ENCODE peak calls at places on chromosomes 13 and 19, in ten cellular contexts. N is thoracic aorta, F is NB4, M is lung, A is cardiac fibroblast, O is brain microvascular endothelial cell, X is gastrocnemius medialis, Y is Karpas-422, B is PC-9, J is GM06990. U is an unnamed sample.

GRCh38 chr19:6503407-6504201 is 1.5 kb upstream of the TUBB4A start:
- DNase-seq in N (no peak), F (no peak), M (no peak), A (no peak), O (no peak), X (no peak), Y (no peak), B (no peak), J (no peak), U (no peak)

GRCh38 chr19:5952193-5953033 is 25.5 kb downstream of the RANBP3 start:
- DNase-seq in N (no peak), F (no peak), M (no peak), A (no peak), O (no peak), X (no peak), Y (no peak), B (no peak), J (no peak), U (no peak)

GRCh38 chr19:17778621-17779280 is 16.2 kb upstream of the B3GNT3 start:
- DNase-seq in N (no peak), F (no peak), M (no peak), A (no peak), O (no peak), X (no peak), Y (no peak), B (peak), J (no peak), U (no peak)

GRCh38 chr13:44280461-44280860 is 93.2 kb upstream of the SERP2 start:
- DNase-seq in N (no peak), F (no peak), M (no peak), A (no peak), O (peak), X (no peak), Y (no peak), B (no peak), J (no peak), U (peak)

GRCh38 chr19:29831686-29832085 is 19.9 kb downstream of the CCNE1 start:
- DNase-seq in N (no peak), F (no peak), M (no peak), A (no peak), O (no peak), X (no peak), Y (no peak), B (peak), J (no peak), U (no peak)

GRCh38 chr13:24284876-24285275 is 24.5 kb upstream of the C1QTNF9 start:
- DNase-seq in N (no peak), F (no peak), M (no peak), A (no peak), O (no peak), X (no peak), Y (no peak), B (no peak), J (no peak), U (no peak)

GRCh38 chr13:48412100-48412556 is 785 bp downstream of the LPAR6 start:
- DNase-seq in N (no peak), F (peak), M (no peak), A (no peak), O (no peak), X (no peak), Y (no peak), B (no peak), J (no peak), U (no peak)

GRCh38 chr13:23480324-23480723 is 46.8 kb upstream of the SACS start:
- DNase-seq in N (no peak), F (no peak), M (no peak), A (no peak), O (no peak), X (no peak), Y (no peak), B (no peak), J (no peak), U (no peak)

GRCh38 chr13:28718538-28719226 is at the start of gene SLC46A3:
- DNase-seq in N (peak), F (peak), M (peak), A (peak), O (peak), X (peak), Y (peak), B (no peak), J (peak), U (peak)

GRCh38 chr13:34913040-34913439 is 29.0 kb upstream of the NBEA start:
- DNase-seq in N (no peak), F (peak), M (no peak), A (peak), O (peak), X (no peak), Y (peak), B (no peak), J (no peak), U (no peak)

GRCh38 chr13:45833663-45834062 is 17.9 kb downstream of the SIAH3 start:
- DNase-seq in N (no peak), F (peak), M (no peak), A (peak), O (no peak), X (peak), Y (no peak), B (peak), J (no peak), U (peak)

GRCh38 chr13:40597735-40598365 is 68.6 kb downstream of the FOXO1 start:
- DNase-seq in N (no peak), F (no peak), M (peak), A (no peak), O (no peak), X (no peak), Y (peak), B (peak), J (no peak), U (no peak)

GRCh38 chr13:67877031-67877430 is 646.9 kb upstream of the PCDH9 start:
- DNase-seq in N (no peak), F (no peak), M (no peak), A (no peak), O (no peak), X (no peak), Y (no peak), B (no peak), J (no peak), U (no peak)

GRCh38 chr13:27079421-27079958 is 92.1 kb downstream of the USP12 start:
- DNase-seq in N (no peak), F (peak), M (no peak), A (peak), O (peak), X (no peak), Y (no peak), B (no peak), J (no peak), U (peak)

GRCh38 chr13:62357887-62358645 is 942.4 kb upstream of the PCDH20 start:
- DNase-seq in N (no peak), F (peak), M (no peak), A (peak), O (peak), X (no peak), Y (peak), B (no peak), J (no peak), U (peak)

GRCh38 chr13:48078251-48078656 is 16.6 kb downstream of the MED4 start:
- DNase-seq in N (no peak), F (peak), M (no peak), A (peak), O (no peak), X (no peak), Y (peak), B (no peak), J (peak), U (no peak)

GRCh38 chr19:39544201-39544903 is 4.4 kb upstream of the EID2 start:
- DNase-seq in N (no peak), F (no peak), M (no peak), A (peak), O (no peak), X (no peak), Y (no peak), B (no peak), J (no peak), U (no peak)

GRCh38 chr13:91714726-91715334 is 316.4 kb downstream of the GPC5 start:
- DNase-seq in N (no peak), F (no peak), M (no peak), A (no peak), O (no peak), X (no peak), Y (no peak), B (no peak), J (no peak), U (no peak)

GRCh38 chr19:49073514-49074378 is 1.2 kb upstream of the KCNA7 start:
- DNase-seq in N (no peak), F (peak), M (no peak), A (no peak), O (no peak), X (peak), Y (peak), B (no peak), J (no peak), U (no peak)

GRCh38 chr19:6556480-6556879 is 25.7 kb downstream of the TNFSF9 start:
- DNase-seq in N (no peak), F (no peak), M (no peak), A (peak), O (peak), X (no peak), Y (no peak), B (no peak), J (peak), U (no peak)

GRCh38 chr13:110426745-110427144 is 119.7 kb downstream of the COL4A2 start:
- DNase-seq in N (no peak), F (no peak), M (no peak), A (no peak), O (no peak), X (no peak), Y (no peak), B (no peak), J (no peak), U (no peak)

GRCh38 chr13:27857271-27857670 is 62.5 kb upstream of the PDX1 start:
- DNase-seq in N (no peak), F (no peak), M (no peak), A (no peak), O (no peak), X (no peak), Y (no peak), B (no peak), J (no peak), U (no peak)

GRCh38 chr19:30896551-30896950 is 452.7 kb downstream of the TSHZ3 start:
- DNase-seq in N (no peak), F (no peak), M (no peak), A (no peak), O (no peak), X (no peak), Y (no peak), B (no peak), J (no peak), U (no peak)

GRCh38 chr19:35851213-35852028 is 883 bp downstream of the NPHS1 start:
- DNase-seq in N (no peak), F (no peak), M (no peak), A (no peak), O (no peak), X (no peak), Y (peak), B (no peak), J (no peak), U (no peak)

GRCh38 chr19:51341976-51342580 is at the start of gene VSIG10L:
- DNase-seq in N (no peak), F (no peak), M (no peak), A (no peak), O (no peak), X (no peak), Y (peak), B (peak), J (no peak), U (no peak)
- H3K4me3 ChIP-seq in N (no peak), F (no peak), M (no peak), A (no peak), O (no peak), X (no peak), Y (no peak), B (no peak), J (no peak), U (no peak)

GRCh38 chr13:102771298-102772041 is 2.1 kb downstream of the TEX30 start:
- DNase-seq in N (no peak), F (peak), M (no peak), A (no peak), O (no peak), X (no peak), Y (no peak), B (no peak), J (no peak), U (no peak)

GRCh38 chr13:102769679-102770078 is 3.9 kb downstream of the TEX30 start:
- DNase-seq in N (no peak), F (peak), M (no peak), A (peak), O (no peak), X (no peak), Y (no peak), B (no peak), J (no peak), U (no peak)

GRCh38 chr13:102772042-102772425 is 1.6 kb downstream of the TEX30 start:
- DNase-seq in N (no peak), F (peak), M (no peak), A (no peak), O (no peak), X (no peak), Y (no peak), B (no peak), J (no peak), U (no peak)

GRCh38 chr13:102770435-102770834 is 3.2 kb downstream of the TEX30 start:
- DNase-seq in N (no peak), F (no peak), M (no peak), A (no peak), O (no peak), X (no peak), Y (no peak), B (no peak), J (no peak), U (no peak)

GRCh38 chr13:102768914-102769313 is 4.7 kb downstream of the TEX30 start:
- DNase-seq in N (no peak), F (no peak), M (no peak), A (peak), O (no peak), X (no peak), Y (no peak), B (no peak), J (no peak), U (no peak)
- H3K4me3 ChIP-seq in N (no peak), F (peak), M (no peak), A (no peak), O (no peak), X (no peak), Y (no peak), B (no peak), J (no peak), U (no peak)

GRCh38 chr19:42122691-42123607 is 9.3 kb downstream of the POU2F2 start:
- DNase-seq in N (no peak), F (no peak), M (no peak), A (no peak), O (no peak), X (no peak), Y (peak), B (no peak), J (peak), U (no peak)
- H3K4me3 ChIP-seq in N (no peak), F (no peak), M (no peak), A (no peak), O (no peak), X (no peak), Y (peak), B (no peak), J (peak), U (no peak)

GRCh38 chr19:14113762-14114414 is 3.7 kb downstream of the PRKACA start:
- DNase-seq in N (no peak), F (peak), M (peak), A (no peak), O (no peak), X (peak), Y (peak), B (peak), J (no peak), U (no peak)

GRCh38 chr19:14114439-14114838 is 3.1 kb downstream of the PRKACA start:
- DNase-seq in N (no peak), F (no peak), M (no peak), A (no peak), O (no peak), X (no peak), Y (no peak), B (no peak), J (no peak), U (no peak)

GRCh38 chr19:14111486-14111885 is 6.1 kb downstream of the PRKACA start:
- DNase-seq in N (no peak), F (no peak), M (no peak), A (no peak), O (no peak), X (no peak), Y (peak), B (no peak), J (no peak), U (no peak)

GRCh38 chr19:14112051-14112808 is 5.3 kb downstream of the PRKACA start:
- DNase-seq in N (no peak), F (no peak), M (no peak), A (peak), O (no peak), X (no peak), Y (peak), B (no peak), J (no peak), U (no peak)

DNA sequence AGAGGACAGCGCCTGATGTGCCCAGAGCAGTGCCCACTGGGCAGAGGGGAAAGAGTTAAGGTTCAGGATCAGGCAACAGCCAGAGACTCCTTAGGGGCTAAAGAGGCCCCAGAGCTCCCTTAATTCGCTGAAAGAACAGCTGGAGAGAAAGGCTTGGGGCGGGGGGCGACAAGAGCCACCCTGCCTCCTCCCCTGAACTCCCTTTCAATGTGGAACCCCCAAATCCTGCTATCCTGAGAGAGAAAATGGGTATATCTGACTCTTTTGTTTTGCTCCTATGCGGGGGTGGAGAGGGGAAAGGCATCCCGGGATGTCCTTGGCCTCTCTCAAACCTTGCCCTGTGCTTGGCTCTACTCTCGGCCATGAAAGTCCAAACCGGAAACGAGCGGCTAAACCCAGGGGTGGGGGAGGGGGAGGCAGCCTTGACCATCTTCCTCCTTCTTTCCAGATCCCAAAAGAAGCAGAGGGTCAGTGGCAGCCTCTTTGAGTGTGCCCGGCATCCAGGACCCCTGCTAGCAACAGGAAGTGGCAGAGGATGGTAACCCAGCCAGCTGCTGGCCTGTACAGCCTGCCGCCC is 4.7 kb downstream of the PRKACA start:
- DNase-seq in N (no peak), F (no peak), M (no peak), A (peak), O (no peak), X (no peak), Y (peak), B (no peak), J (no peak), U (no peak)
- H3K4me3 ChIP-seq in N (peak), F (no peak), M (no peak), A (peak), O (no peak), X (peak), Y (peak), B (no peak), J (no peak), U (peak)

GRCh38 chr13:111573801-111574200 is 253.4 kb downstream of the TEX29 start:
- DNase-seq in N (no peak), F (no peak), M (no peak), A (no peak), O (no peak), X (no peak), Y (no peak), B (no peak), J (no peak), U (no peak)

GRCh38 chr13:111572956-111573355 is 252.5 kb downstream of the TEX29 start:
- DNase-seq in N (no peak), F (no peak), M (no peak), A (no peak), O (no peak), X (no peak), Y (no peak), B (no peak), J (no peak), U (no peak)

GRCh38 chr13:111575276-111575675 is 254.8 kb downstream of the TEX29 start:
- DNase-seq in N (no peak), F (no peak), M (no peak), A (no peak), O (no peak), X (no peak), Y (no peak), B (no peak), J (no peak), U (no peak)

GRCh38 chr13:111575719-111576118 is 255.3 kb downstream of the TEX29 start:
- DNase-seq in N (no peak), F (no peak), M (no peak), A (no peak), O (no peak), X (no peak), Y (no peak), B (no peak), J (no peak), U (no peak)

DNA sequence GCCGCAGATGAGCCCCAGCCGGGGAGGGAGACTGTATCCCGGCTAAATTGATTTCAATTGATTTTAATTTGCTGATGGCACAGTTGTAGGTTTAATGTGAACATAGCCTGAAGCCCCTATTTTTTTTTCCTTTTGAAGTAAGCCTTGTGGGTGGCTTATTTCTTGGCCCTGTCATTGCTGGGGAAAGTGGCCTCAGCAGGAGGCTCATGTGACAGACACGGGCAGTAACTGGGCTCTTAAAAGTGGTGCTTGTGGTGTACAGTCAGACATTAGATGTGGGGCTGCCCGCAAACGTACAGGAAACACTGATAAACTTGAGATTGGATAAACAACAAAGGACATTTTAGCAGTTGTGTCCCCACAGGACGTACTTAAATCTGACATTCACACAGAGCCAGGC is 252.9 kb downstream of the TEX29 start:
- DNase-seq in N (no peak), F (no peak), M (no peak), A (no peak), O (no peak), X (no peak), Y (no peak), B (no peak), J (no peak), U (no peak)
- H3K4me3 ChIP-seq in N (no peak), F (no peak), M (no peak), A (no peak), O (no peak), X (no peak), Y (no peak), B (no peak), J (no peak), U (no peak)

GRCh38 chr13:59587971-59588716 is 575.6 kb downstream of the DIAPH3 start:
- DNase-seq in N (no peak), F (no peak), M (no peak), A (no peak), O (no peak), X (no peak), Y (no peak), B (no peak), J (no peak), U (no peak)

GRCh38 chr13:59588717-59589067 is 575.0 kb downstream of the DIAPH3 start:
- DNase-seq in N (no peak), F (no peak), M (no peak), A (no peak), O (no peak), X (no peak), Y (no peak), B (no peak), J (no peak), U (no peak)

GRCh38 chr13:59584101-59584500 is 579.6 kb downstream of the DIAPH3 start:
- DNase-seq in N (no peak), F (no peak), M (no peak), A (no peak), O (no peak), X (no peak), Y (no peak), B (no peak), J (no peak), U (no peak)

GRCh38 chr13:59587030-59587429 is 576.7 kb downstream of the DIAPH3 start:
- DNase-seq in N (no peak), F (no peak), M (no peak), A (no peak), O (no peak), X (no peak), Y (no peak), B (no peak), J (no peak), U (no peak)

DNA sequence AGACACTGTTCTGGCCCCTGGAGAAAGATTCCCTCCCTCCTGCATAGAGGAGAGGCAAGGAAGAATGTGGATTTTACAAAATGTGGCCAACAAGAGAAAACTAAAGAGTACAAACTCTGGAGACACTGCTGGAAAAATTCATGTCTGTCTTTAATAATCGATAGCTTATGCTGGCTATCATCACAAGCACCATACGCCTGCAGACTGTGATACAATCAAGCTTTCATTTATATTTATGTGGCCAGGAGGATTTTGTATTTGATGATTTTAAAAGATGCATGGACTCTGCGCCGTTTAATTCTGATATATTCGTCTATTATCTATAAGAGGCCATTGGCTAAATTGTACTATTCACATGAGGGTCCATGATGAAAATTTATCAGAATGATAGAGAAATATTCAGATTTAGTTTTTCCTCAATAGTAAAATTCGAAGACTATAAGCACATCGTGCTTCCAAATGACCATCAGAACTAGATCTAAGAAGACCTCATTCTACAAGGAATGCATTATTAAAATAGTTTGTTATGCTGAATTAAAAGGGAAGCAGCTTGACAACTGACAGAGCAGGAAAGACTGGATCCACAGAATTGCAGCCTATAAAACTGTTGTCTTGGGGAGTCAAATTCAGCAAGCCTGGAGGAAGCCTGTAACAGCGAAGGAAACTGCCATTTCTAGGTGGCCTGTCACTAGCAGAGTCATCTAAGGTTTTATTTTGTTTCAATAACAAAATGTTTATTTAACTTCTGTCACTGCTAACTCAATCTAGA is 578.6 kb downstream of the DIAPH3 start:
- DNase-seq in N (no peak), F (no peak), M (no peak), A (no peak), O (no peak), X (no peak), Y (no peak), B (no peak), J (no peak), U (no peak)
- H3K4me3 ChIP-seq in N (no peak), F (no peak), M (no peak), A (no peak), O (no peak), X (no peak), Y (no peak), B (no peak), J (no peak), U (no peak)

GRCh38 chr13:113449693-113450347 is 3.5 kb downstream of the ADPRHL1 start:
- DNase-seq in N (no peak), F (no peak), M (no peak), A (no peak), O (no peak), X (no peak), Y (no peak), B (no peak), J (no peak), U (no peak)
- H3K4me3 ChIP-seq in N (no peak), F (peak), M (peak), A (peak), O (no peak), X (peak), Y (peak), B (peak), J (peak), U (no peak)